ENCODE peak calls at places on chromosomes 3 and 15, in four cellular contexts. M, Y, I and W are unnamed samples.

GRCh38 chr3:128492353-128493220 is at the start of gene GATA2:
- DNase-seq in M (no peak), Y (no peak), I (no peak), W (peak)

GRCh38 chr15:58062983-58063382 is 2.5 kb downstream of the ALDH1A2 start:
- DNase-seq in M (no peak), Y (no peak), I (no peak), W (no peak)

GRCh38 chr3:32238027-32238815 is at the start of gene CMTM8:
- DNase-seq in M (no peak), Y (peak), I (no peak), W (peak)

GRCh38 chr3:177193706-177194268 is 3.5 kb downstream of the TBL1XR1 start:
- DNase-seq in M (no peak), Y (no peak), I (no peak), W (peak)

GRCh38 chr3:127800508-127800907 is 21.8 kb downstream of the MGLL start:
- DNase-seq in M (peak), Y (no peak), I (no peak), W (no peak)

GRCh38 chr3:55474213-55474632 is 12.9 kb downstream of the WNT5A start:
- DNase-seq in M (no peak), Y (no peak), I (no peak), W (no peak)

GRCh38 chr3:185717121-185717520 is 107.7 kb downstream of the IGF2BP2 start:
- DNase-seq in M (peak), Y (no peak), I (no peak), W (no peak)

GRCh38 chr15:85006655-85007054 is 25.0 kb downstream of the PDE8A start:
- DNase-seq in M (no peak), Y (no peak), I (no peak), W (no peak)

GRCh38 chr15:77836116-77836798 is 203.5 kb upstream of the LINGO1 start:
- DNase-seq in M (peak), Y (no peak), I (peak), W (no peak)

GRCh38 chr15:80367094-80367493 is 37.1 kb upstream of the ARNT2 start:
- DNase-seq in M (peak), Y (no peak), I (peak), W (peak)

GRCh38 chr3:42402394-42403100 is 7.9 kb downstream of the LYZL4 start:
- DNase-seq in M (no peak), Y (no peak), I (no peak), W (no peak)

GRCh38 chr3:43348852-43349574 is 62.7 kb downstream of the SNRK start:
- DNase-seq in M (no peak), Y (no peak), I (no peak), W (no peak)

GRCh38 chr3:25437953-25438352 is 9.9 kb downstream of the RARB start:
- DNase-seq in M (no peak), Y (no peak), I (no peak), W (no peak)

GRCh38 chr3:107421170-107421792 is 44.0 kb downstream of the CCDC54 start:
- DNase-seq in M (peak), Y (no peak), I (peak), W (peak)

GRCh38 chr3:15345608-15346137 is 13.3 kb upstream of the SH3BP5 start:
- DNase-seq in M (no peak), Y (no peak), I (no peak), W (no peak)

GRCh38 chr3:24704496-24704895 is 209.8 kb upstream of the THRB start:
- DNase-seq in M (no peak), Y (no peak), I (no peak), W (no peak)

GRCh38 chr3:114643342-114643741 is 349.5 kb downstream of the TIGIT start:
- DNase-seq in M (no peak), Y (no peak), I (peak), W (no peak)

GRCh38 chr3:83002869-83003445 is 1241.5 kb upstream of the GBE1 start:
- DNase-seq in M (no peak), Y (no peak), I (no peak), W (no peak)

GRCh38 chr3:13401149-13401548 is 19.0 kb downstream of the NUP210 start:
- DNase-seq in M (no peak), Y (no peak), I (no peak), W (no peak)

GRCh38 chr3:197508051-197508451 is 47.7 kb downstream of the BDH1 start:
- DNase-seq in M (no peak), Y (no peak), I (no peak), W (no peak)

GRCh38 chr3:136336329-136337100 is 86.4 kb downstream of the PCCB start:
- DNase-seq in M (peak), Y (no peak), I (no peak), W (no peak)

GRCh38 chr15:32861741-32862140 is 143.9 kb downstream of the GREM1 start:
- DNase-seq in M (peak), Y (no peak), I (no peak), W (no peak)

GRCh38 chr3:96863129-96863740 is 48.8 kb downstream of the EPHA6 start:
- DNase-seq in M (peak), Y (no peak), I (no peak), W (peak)

GRCh38 chr3:115808239-115808638 is 184.9 kb downstream of the GAP43 start:
- DNase-seq in M (no peak), Y (no peak), I (no peak), W (no peak)

GRCh38 chr3:135994708-135995335 is 29.3 kb downstream of the PPP2R3A start:
- DNase-seq in M (no peak), Y (no peak), I (no peak), W (peak)

GRCh38 chr15:69902414-69903062 is 195.2 kb downstream of the TLE3 start:
- DNase-seq in M (no peak), Y (no peak), I (no peak), W (no peak)

GRCh38 chr15:69903476-69904295 is 194.0 kb downstream of the TLE3 start:
- DNase-seq in M (peak), Y (no peak), I (no peak), W (no peak)

GRCh38 chr15:69906256-69907185 is 191.2 kb downstream of the TLE3 start:
- DNase-seq in M (no peak), Y (no peak), I (no peak), W (no peak)

GRCh38 chr15:69908060-69908459 is 189.7 kb downstream of the TLE3 start:
- DNase-seq in M (no peak), Y (no peak), I (no peak), W (no peak)

DNA sequence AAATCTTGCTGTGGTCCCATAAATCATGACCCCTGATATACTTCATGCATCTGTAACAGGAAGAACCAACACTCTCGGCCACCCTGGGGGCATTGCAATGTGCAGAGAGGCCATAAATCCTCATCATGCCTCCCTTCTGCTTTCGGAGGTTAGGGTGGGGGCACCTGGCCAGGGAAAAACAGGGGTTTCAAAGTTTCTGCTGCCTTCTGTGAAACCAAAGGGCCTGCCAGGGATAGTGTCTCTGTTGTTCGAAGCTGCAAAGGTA is 193.5 kb downstream of the TLE3 start:
- DNase-seq in M (no peak), Y (no peak), I (no peak), W (no peak)
- TF ChIP-seq POLR2A in M (no peak), Y (no peak), I (no peak), W (no peak)

GRCh38 chr15:60356832-60357231 is 41.0 kb downstream of the ANXA2 start:
- DNase-seq in M (no peak), Y (no peak), I (no peak), W (no peak)
- TF ChIP-seq POLR2A in M (no peak), Y (no peak), I (no peak), W (no peak)

DNA sequence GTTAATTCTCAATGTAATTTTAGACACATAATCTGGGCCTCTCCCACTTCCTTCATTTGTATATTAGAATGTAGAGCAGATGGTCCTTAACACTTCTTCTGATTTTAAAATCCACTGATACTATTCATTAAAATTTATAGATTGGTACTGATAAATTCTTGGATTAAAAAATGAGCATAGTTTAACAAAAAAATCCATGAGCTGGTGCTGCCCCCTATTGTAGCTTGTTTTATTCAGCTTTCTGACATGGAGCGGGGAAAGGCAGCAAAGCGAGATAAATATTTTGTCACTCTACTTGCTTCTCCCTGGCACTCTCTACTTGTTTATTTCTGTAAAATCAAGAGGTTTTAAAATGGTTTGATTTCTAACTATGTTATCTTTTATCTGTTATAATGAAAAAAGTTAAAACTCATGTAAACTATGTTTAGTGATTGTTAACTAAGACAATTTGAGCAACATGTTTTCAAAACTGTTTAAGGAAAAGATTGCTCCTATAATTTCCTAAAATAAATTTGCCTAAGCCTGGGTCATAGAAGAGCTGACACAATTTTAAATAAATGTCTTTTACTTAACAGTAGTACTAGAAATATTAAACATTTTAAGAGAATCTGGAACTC is 26.5 kb upstream of the PLOD2 start:
- DNase-seq in M (peak), Y (no peak), I (peak), W (peak)
- TF ChIP-seq POLR2A in M (no peak), Y (no peak), I (no peak), W (no peak)

GRCh38 chr15:89556413-89557262 is 18.6 kb upstream of the TICRR start:
- DNase-seq in M (peak), Y (no peak), I (peak), W (peak)
- TF ChIP-seq POLR2A in M (no peak), Y (no peak), I (no peak), W (no peak)